ENCODE peak calls at places on chromosomes 7 and 10, in five cellular contexts. One of them, this sample, is unnamed.
A peak's percentile ranks its signal among the peaks of the same experiment; 100 is the strongest.

GRCh38 chr7:44388089-44388970 is 62.9 kb upstream of the CAMK2B start:
- DNase-seq in HCT116: no peak
- DNase-seq in heart left ventricle: no peak
- DNase-seq in hypothalamus: no peak
- DNase-seq in NCI-H345: no peak
- DNase-seq in this sample: no peak

GRCh38 chr7:83105063-83105462 is 57.6 kb downstream of the PCLO start:
- DNase-seq in HCT116: no peak
- DNase-seq in heart left ventricle: no peak
- DNase-seq in hypothalamus: no peak
- DNase-seq in NCI-H345: no peak
- DNase-seq in this sample: no peak

GRCh38 chr7:133299620-133300019 is 46.7 kb downstream of the EXOC4 start:
- DNase-seq in HCT116: no peak
- DNase-seq in heart left ventricle: no peak
- DNase-seq in hypothalamus: no peak
- DNase-seq in NCI-H345: no peak
- DNase-seq in this sample: no peak

GRCh38 chr7:1248077-1248458 is 15.4 kb downstream of the UNCX start:
- DNase-seq in HCT116: no peak
- DNase-seq in heart left ventricle: no peak
- DNase-seq in hypothalamus: no peak
- DNase-seq in NCI-H345: no peak
- DNase-seq in this sample: no peak

GRCh38 chr10:5317547-5318107 is 47.1 kb upstream of the UCN3 start:
- DNase-seq in HCT116: no peak
- DNase-seq in heart left ventricle: no peak
- DNase-seq in hypothalamus: no peak
- DNase-seq in NCI-H345: no peak
- DNase-seq in this sample: peak; percentile 94

GRCh38 chr10:110171032-110171431 is 36.4 kb upstream of the MXI1 start:
- DNase-seq in HCT116: no peak
- DNase-seq in heart left ventricle: no peak
- DNase-seq in hypothalamus: no peak
- DNase-seq in NCI-H345: no peak
- DNase-seq in this sample: no peak

GRCh38 chr7:38368191-38368605 is 94.8 kb upstream of the TARP start:
- DNase-seq in HCT116: peak; percentile 83
- DNase-seq in heart left ventricle: peak; percentile 75
- DNase-seq in hypothalamus: peak; percentile 44
- DNase-seq in NCI-H345: peak; percentile 50
- DNase-seq in this sample: peak; percentile 89

GRCh38 chr10:21523557-21524008 is 1.9 kb downstream of the SKIDA1 start:
- DNase-seq in HCT116: no peak
- DNase-seq in heart left ventricle: peak; percentile 37
- DNase-seq in hypothalamus: no peak
- DNase-seq in NCI-H345: no peak
- DNase-seq in this sample: no peak

GRCh38 chr10:51117053-51117660 is 42.9 kb downstream of the PRKG1 start:
- DNase-seq in HCT116: no peak
- DNase-seq in heart left ventricle: no peak
- DNase-seq in hypothalamus: no peak
- DNase-seq in NCI-H345: no peak
- DNase-seq in this sample: no peak

GRCh38 chr7:4856336-4857056 is 5.3 kb downstream of the PAPOLB start:
- DNase-seq in HCT116: no peak
- DNase-seq in heart left ventricle: no peak
- DNase-seq in hypothalamus: no peak
- DNase-seq in NCI-H345: no peak
- DNase-seq in this sample: no peak

GRCh38 chr10:5945561-5946418 is 31.6 kb downstream of the IL15RA start:
- DNase-seq in HCT116: no peak
- DNase-seq in heart left ventricle: peak; percentile 74
- DNase-seq in hypothalamus: peak; percentile 37
- DNase-seq in NCI-H345: no peak
- DNase-seq in this sample: no peak

GRCh38 chr7:8386926-8387550 is 46.4 kb upstream of the NXPH1 start:
- DNase-seq in HCT116: no peak
- DNase-seq in heart left ventricle: no peak
- DNase-seq in hypothalamus: no peak
- DNase-seq in NCI-H345: no peak
- DNase-seq in this sample: no peak

GRCh38 chr7:124263232-124263827 is 230.5 kb upstream of the TMEM229A start:
- DNase-seq in HCT116: peak; percentile 28
- DNase-seq in heart left ventricle: no peak
- DNase-seq in hypothalamus: no peak
- DNase-seq in NCI-H345: no peak
- DNase-seq in this sample: no peak

GRCh38 chr7:150936018-150936417 is 42.1 kb downstream of the KCNH2 start:
- DNase-seq in HCT116: no peak
- DNase-seq in heart left ventricle: no peak
- DNase-seq in hypothalamus: no peak
- DNase-seq in NCI-H345: no peak
- DNase-seq in this sample: no peak

GRCh38 chr10:59335497-59335896 is 26.9 kb downstream of the FAM13C start:
- DNase-seq in HCT116: no peak
- DNase-seq in heart left ventricle: no peak
- DNase-seq in hypothalamus: no peak
- DNase-seq in NCI-H345: no peak
- DNase-seq in this sample: no peak

GRCh38 chr10:80471009-80471408 is 16.9 kb downstream of the TSPAN14 start:
- DNase-seq in HCT116: no peak
- DNase-seq in heart left ventricle: no peak
- DNase-seq in hypothalamus: no peak
- DNase-seq in NCI-H345: no peak
- DNase-seq in this sample: peak; percentile 76

GRCh38 chr10:97648557-97649404 is 8.3 kb downstream of the PI4K2A start:
- DNase-seq in HCT116: peak; percentile 69
- DNase-seq in heart left ventricle: no peak
- DNase-seq in hypothalamus: no peak
- DNase-seq in NCI-H345: no peak
- DNase-seq in this sample: peak; percentile 64

GRCh38 chr10:78956391-78956790 is 112.4 kb upstream of the ZMIZ1 start:
- DNase-seq in HCT116: no peak
- DNase-seq in heart left ventricle: no peak
- DNase-seq in hypothalamus: no peak
- DNase-seq in NCI-H345: no peak
- DNase-seq in this sample: no peak

GRCh38 chr7:157686285-157686894 is 349.6 kb downstream of the DNAJB6 start:
- DNase-seq in HCT116: no peak
- DNase-seq in heart left ventricle: no peak
- DNase-seq in hypothalamus: no peak
- DNase-seq in NCI-H345: no peak
- DNase-seq in this sample: no peak

GRCh38 chr10:132570771-132571564 is 33.4 kb downstream of the INPP5A start:
- DNase-seq in HCT116: no peak
- DNase-seq in heart left ventricle: no peak
- DNase-seq in hypothalamus: no peak
- DNase-seq in NCI-H345: peak; percentile 55
- DNase-seq in this sample: no peak

GRCh38 chr10:32004161-32004591 is 52.0 kb downstream of the KIF5B start:
- DNase-seq in HCT116: no peak
- DNase-seq in heart left ventricle: peak; percentile 64
- DNase-seq in hypothalamus: peak; percentile 65
- DNase-seq in NCI-H345: no peak
- DNase-seq in this sample: no peak

GRCh38 chr7:129951076-129952011 is 1.4 kb downstream of the UBE2H start:
- DNase-seq in HCT116: no peak
- DNase-seq in heart left ventricle: peak; percentile 48
- DNase-seq in hypothalamus: no peak
- DNase-seq in NCI-H345: peak; percentile 21
- DNase-seq in this sample: peak; percentile 11

GRCh38 chr7:27723086-27723485 is 16.9 kb upstream of the TAX1BP1 start:
- DNase-seq in HCT116: no peak
- DNase-seq in heart left ventricle: peak; percentile 30
- DNase-seq in hypothalamus: no peak
- DNase-seq in NCI-H345: peak; percentile 7
- DNase-seq in this sample: no peak

GRCh38 chr7:155694846-155695245 is 50.4 kb downstream of the RBM33 start:
- DNase-seq in HCT116: no peak
- DNase-seq in heart left ventricle: no peak
- DNase-seq in hypothalamus: no peak
- DNase-seq in NCI-H345: no peak
- DNase-seq in this sample: no peak

GRCh38 chr10:79923145-79923544 is 25.8 kb downstream of the SFTPD start:
- DNase-seq in HCT116: no peak
- DNase-seq in heart left ventricle: no peak
- DNase-seq in hypothalamus: no peak
- DNase-seq in NCI-H345: no peak
- DNase-seq in this sample: no peak

GRCh38 chr7:18535811-18536413 is 40.4 kb downstream of the HDAC9 start:
- DNase-seq in HCT116: no peak
- DNase-seq in heart left ventricle: no peak
- DNase-seq in hypothalamus: no peak
- DNase-seq in NCI-H345: no peak
- DNase-seq in this sample: no peak

GRCh38 chr7:7918736-7919448 is 49.7 kb upstream of the GLCCI1 start:
- DNase-seq in HCT116: no peak
- DNase-seq in heart left ventricle: no peak
- DNase-seq in hypothalamus: no peak
- DNase-seq in NCI-H345: no peak
- DNase-seq in this sample: no peak

GRCh38 chr7:85104432-85105205 is 82.2 kb downstream of the SEMA3D start:
- DNase-seq in HCT116: peak; percentile 6
- DNase-seq in heart left ventricle: no peak
- DNase-seq in hypothalamus: no peak
- DNase-seq in NCI-H345: no peak
- DNase-seq in this sample: no peak

GRCh38 chr7:24463474-24463873 is 109.8 kb upstream of the PALS2 start:
- DNase-seq in HCT116: no peak
- DNase-seq in heart left ventricle: no peak
- DNase-seq in hypothalamus: no peak
- DNase-seq in NCI-H345: no peak
- DNase-seq in this sample: no peak

GRCh38 chr7:93935112-93935511 is 13.6 kb downstream of the GNG11 start:
- DNase-seq in HCT116: no peak
- DNase-seq in heart left ventricle: no peak
- DNase-seq in hypothalamus: no peak
- DNase-seq in NCI-H345: no peak
- DNase-seq in this sample: no peak

GRCh38 chr10:131806146-131806545 is 94.7 kb upstream of the PPP2R2D start:
- DNase-seq in HCT116: no peak
- DNase-seq in heart left ventricle: no peak
- DNase-seq in hypothalamus: no peak
- DNase-seq in NCI-H345: no peak
- DNase-seq in this sample: no peak

GRCh38 chr10:70652761-70653657 is 19.3 kb upstream of the ADAMTS14 start:
- DNase-seq in HCT116: no peak
- DNase-seq in heart left ventricle: peak; percentile 90
- DNase-seq in hypothalamus: no peak
- DNase-seq in NCI-H345: no peak
- DNase-seq in this sample: no peak

GRCh38 chr7:92135490-92135889 is 1.2 kb upstream of the CYP51A1 start:
- DNase-seq in HCT116: no peak
- DNase-seq in heart left ventricle: no peak
- DNase-seq in hypothalamus: no peak
- DNase-seq in NCI-H345: no peak
- DNase-seq in this sample: no peak

GRCh38 chr10:91603931-91604331 is 28.9 kb downstream of the PPP1R3C start:
- DNase-seq in HCT116: no peak
- DNase-seq in heart left ventricle: no peak
- DNase-seq in hypothalamus: no peak
- DNase-seq in NCI-H345: no peak
- DNase-seq in this sample: no peak

GRCh38 chr7:128405345-128406146 is 4.2 kb downstream of the IMPDH1 start:
- DNase-seq in HCT116: no peak
- DNase-seq in heart left ventricle: peak; percentile 67
- DNase-seq in hypothalamus: no peak
- DNase-seq in NCI-H345: peak; percentile 57
- DNase-seq in this sample: peak; percentile 69

GRCh38 chr7:6646380-6646950 is 9.3 kb downstream of the ZNF316 start:
- DNase-seq in HCT116: no peak
- DNase-seq in heart left ventricle: no peak
- DNase-seq in hypothalamus: no peak
- DNase-seq in NCI-H345: no peak
- DNase-seq in this sample: no peak

GRCh38 chr10:76021391-76021790 is 590.0 kb downstream of the LRMDA start:
- DNase-seq in HCT116: no peak
- DNase-seq in heart left ventricle: no peak
- DNase-seq in hypothalamus: no peak
- DNase-seq in NCI-H345: no peak
- DNase-seq in this sample: no peak